ENCODE peak calls at places on chromosome 9, in five cellular contexts. R is HepG2, G is K562, L is GM12878, J is upper lobe of left lung. O is an unnamed sample.
A peak's percentile ranks its signal among the peaks of the same experiment; 100 is the strongest.

GRCh38 chr9:13841801-13842462 is 472.0 kb downstream of the NFIB start:
- ATAC-seq in R (no peak), G (no peak), L (no peak), J (no peak), O (no peak)

GRCh38 chr9:19298601-19299000 is 68.1 kb downstream of the DENND4C start:
- ATAC-seq in L (no peak), R (no peak), G (no peak), J (no peak), O (no peak)

GRCh38 chr9:14238044-14238443 is 75.9 kb downstream of the NFIB start:
- ATAC-seq in J (no peak), L (no peak), G (no peak), R (peak; percentile 80), O (no peak)

GRCh38 chr9:107983191-107983603 is 493.6 kb upstream of the KLF4 start:
- ATAC-seq in L (no peak), G (no peak), R (no peak), J (peak; percentile 71), O (peak; percentile 82)

GRCh38 chr9:127178646-127179632 is 56.5 kb upstream of the ANGPTL2 start:
- ATAC-seq in J (no peak), G (no peak), R (no peak), L (no peak), O (peak; percentile 26)

GRCh38 chr9:129665008-129665771 is at the start of gene PRRX2:
- ATAC-seq in R (peak; percentile 24), G (peak; percentile 32), L (no peak), J (no peak), O (peak; percentile 65)

GRCh38 chr9:95342571-95342970 is 25.1 kb upstream of the FANCC start:
- ATAC-seq in R (no peak), L (no peak), G (peak; percentile 49), J (no peak), O (no peak)

GRCh38 chr9:136835932-136836901 is 6.1 kb upstream of the AJM1 start:
- ATAC-seq in R (no peak), J (peak; percentile 21), G (no peak), L (no peak), O (no peak)

GRCh38 chr9:70205366-70206020 is 53.3 kb upstream of the SMC5 start:
- ATAC-seq in J (no peak), R (no peak), G (no peak), L (no peak), O (no peak)

GRCh38 chr9:18184034-18184800 is 289.7 kb upstream of the ADAMTSL1 start:
- ATAC-seq in J (no peak), G (no peak), R (no peak), L (no peak), O (no peak)

GRCh38 chr9:79383096-79383495 is 188.7 kb upstream of the TLE4 start:
- ATAC-seq in J (no peak), R (no peak), L (no peak), G (no peak), O (no peak)

GRCh38 chr9:89407070-89407469 is 88.8 kb downstream of the SECISBP2 start:
- ATAC-seq in L (no peak), J (no peak), G (no peak), R (no peak), O (no peak)

GRCh38 chr9:136482046-136482792 is 621 bp downstream of the SEC16A start:
- ATAC-seq in G (no peak), J (no peak), L (no peak), R (no peak), O (no peak)

GRCh38 chr9:37534412-37534811 is 41.8 kb downstream of the FBXO10 start:
- ATAC-seq in L (no peak), R (no peak), J (no peak), G (peak; percentile 33), O (no peak)

GRCh38 chr9:135247174-135247930 is 159.9 kb downstream of the OLFM1 start:
- ATAC-seq in J (no peak), L (no peak), G (no peak), R (no peak), O (no peak)

GRCh38 chr9:14030350-14030823 is 283.6 kb downstream of the NFIB start:
- ATAC-seq in L (no peak), G (peak; percentile 71), R (no peak), J (no peak), O (peak; percentile 41)

GRCh38 chr9:31587176-31587575 is 797.3 kb upstream of the ACO1 start:
- ATAC-seq in L (no peak), G (no peak), J (no peak), R (no peak), O (no peak)

GRCh38 chr9:19641046-19641445 is 147.8 kb downstream of the SLC24A2 start:
- ATAC-seq in R (no peak), G (no peak), J (no peak), L (no peak), O (no peak)

GRCh38 chr9:110578896-110579752 is at the start of gene SVEP1:
- ATAC-seq in J (peak; percentile 46), L (no peak), R (peak; percentile 77), G (no peak), O (peak; percentile 65)
- TF ChIP-seq POLR2AphosphoS5 in J (no peak), L (no peak), R (no peak), G (no peak), O (peak; percentile 34)

GRCh38 chr9:81113408-81114124 is 575.8 kb downstream of the TLE1 start:
- ATAC-seq in J (peak; percentile 49), R (no peak), G (no peak), L (no peak), O (no peak)
- TF ChIP-seq EP300 in J (no peak), R (no peak), G (no peak), L (no peak), O (no peak)

GRCh38 chr9:35415769-35416427 is 74.0 kb upstream of the RUSC2 start:
- ATAC-seq in G (peak; percentile 56), J (no peak), R (peak; percentile 98), L (peak; percentile 30), O (no peak)
- TF ChIP-seq CTCF in G (no peak), J (no peak), R (peak; percentile 58), L (peak; percentile 10), O (no peak)

GRCh38 chr9:124329996-124330714 is 72.4 kb downstream of the NEK6 start:
- ATAC-seq in R (no peak), G (no peak), L (no peak), J (no peak), O (peak; percentile 14)
- TF ChIP-seq POLR2AphosphoS5 in R (no peak), G (no peak), L (no peak), J (no peak), O (no peak)

GRCh38 chr9:121556082-121556481 is 56.4 kb upstream of the GGTA1 start:
- ATAC-seq in R (no peak), J (no peak), L (no peak), G (no peak), O (no peak)

GRCh38 chr9:121558423-121558950 is 58.8 kb upstream of the GGTA1 start:
- ATAC-seq in G (no peak), J (no peak), R (no peak), L (peak; percentile 33), O (no peak)

GRCh38 chr9:121556580-121556979 is 56.9 kb upstream of the GGTA1 start:
- ATAC-seq in L (no peak), R (no peak), J (no peak), G (no peak), O (peak; percentile 35)

GRCh38 chr9:121559183-121559582 is 59.5 kb upstream of the GGTA1 start:
- ATAC-seq in G (no peak), R (no peak), L (peak; percentile 56), J (no peak), O (no peak)

DNA sequence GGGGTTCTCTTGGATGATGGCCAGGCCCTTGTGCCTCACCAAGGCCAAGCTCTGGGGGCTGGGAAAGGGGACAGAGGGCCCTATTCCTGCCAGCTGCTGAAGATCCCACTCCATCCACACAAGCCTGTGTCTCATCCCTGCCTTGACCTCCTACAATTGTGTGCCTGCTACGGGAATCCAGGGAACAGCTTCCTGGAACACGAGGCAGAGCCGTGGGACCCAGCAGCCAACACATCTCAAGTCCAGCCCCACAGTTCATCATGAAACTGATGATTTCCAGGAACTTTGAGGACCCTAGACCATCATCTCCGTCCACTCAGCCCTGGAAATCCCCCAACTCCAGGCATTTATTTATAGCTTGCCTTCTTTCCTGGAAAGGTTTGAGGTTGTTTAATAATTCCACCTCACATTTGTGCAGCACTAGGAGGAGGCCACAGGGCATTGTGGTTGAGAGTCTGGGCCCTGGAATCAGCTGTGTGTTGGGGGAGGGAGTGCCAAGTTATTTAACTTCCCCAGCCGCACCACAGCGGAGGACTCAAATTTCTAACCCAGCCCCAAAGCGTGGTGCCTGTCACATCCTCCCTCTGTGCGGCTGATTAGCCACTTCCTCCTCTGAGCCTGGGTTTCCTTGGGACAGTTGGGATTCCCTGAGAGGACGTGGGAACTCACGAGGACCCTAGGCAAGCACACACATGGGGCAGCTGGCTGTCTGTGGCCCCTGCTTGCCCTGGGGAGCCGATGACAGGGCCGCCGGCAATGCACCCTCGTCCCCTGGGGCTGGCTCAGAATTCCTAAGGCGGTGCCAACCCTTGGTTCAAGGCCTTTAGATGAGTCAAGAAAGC is 58.2 kb upstream of the GGTA1 start:
- ATAC-seq in J (peak; percentile 83), R (no peak), G (peak; percentile 65), L (peak; percentile 58), O (peak; percentile 83)
- TF ChIP-seq EP300 in J (no peak), R (no peak), G (no peak), L (no peak), O (no peak)

GRCh38 chr9:21781656-21782055 is 20.8 kb upstream of the MTAP start:
- ATAC-seq in G (no peak), L (no peak), J (no peak), R (no peak), O (no peak)

GRCh38 chr9:21779397-21779796 is 23.0 kb upstream of the MTAP start:
- ATAC-seq in G (no peak), L (no peak), J (no peak), R (no peak), O (no peak)

GRCh38 chr9:21782207-21782606 is 20.2 kb upstream of the MTAP start:
- ATAC-seq in G (no peak), J (no peak), R (no peak), L (peak; percentile 47), O (no peak)

GRCh38 chr9:21778300-21778699 is 24.1 kb upstream of the MTAP start:
- ATAC-seq in J (no peak), L (no peak), R (no peak), G (no peak), O (no peak)

DNA sequence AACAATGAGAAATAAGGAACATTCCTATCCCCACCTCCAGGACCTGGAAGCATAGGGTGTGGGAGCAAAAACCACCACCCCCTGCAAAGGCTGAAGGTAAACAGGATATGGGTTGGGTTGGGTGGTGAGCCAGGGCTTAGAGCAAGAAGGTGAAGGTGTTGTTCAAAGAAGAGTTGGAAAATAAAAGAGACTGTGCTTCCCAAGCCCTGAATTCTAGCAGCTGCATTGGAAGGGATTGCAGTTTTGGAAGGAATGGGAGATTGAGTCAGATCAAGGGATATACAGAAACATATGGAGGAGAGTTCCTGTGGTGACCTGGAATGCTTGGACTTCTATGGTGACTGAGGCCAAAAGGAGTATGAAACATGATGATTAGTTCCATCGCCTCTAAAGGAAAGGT is 24.7 kb upstream of the MTAP start:
- ATAC-seq in J (no peak), R (no peak), L (no peak), G (no peak), O (no peak)
- TF ChIP-seq CTCF in J (no peak), R (no peak), L (no peak), G (no peak), O (no peak)